ENCODE peak calls at places on chromosomes 12 and 14, in four cellular contexts. L, S, Y and W are unnamed samples.

GRCh38 chr12:33423706-33424105 is 15.9 kb downstream of the SYT10 start:
- DNase-seq in L (no peak), S (no peak), Y (no peak), W (no peak)

GRCh38 chr14:95886366-95886765 is 9.7 kb downstream of the TUNAR start:
- DNase-seq in L (no peak), S (no peak), Y (no peak), W (no peak)

GRCh38 chr12:109717390-109718357 is 4.0 kb downstream of the FAM222A start:
- DNase-seq in L (no peak), S (no peak), Y (no peak), W (no peak)

GRCh38 chr12:94710933-94711332 is 60.6 kb upstream of the TMCC3 start:
- DNase-seq in L (peak), S (peak), Y (no peak), W (peak)

GRCh38 chr12:81274619-81275018 is 196.7 kb downstream of the ACSS3 start:
- DNase-seq in L (no peak), S (no peak), Y (no peak), W (no peak)

GRCh38 chr12:45299132-45299692 is 83.3 kb downstream of the ANO6 start:
- DNase-seq in L (no peak), S (peak), Y (peak), W (no peak)

GRCh38 chr14:72401632-72402428 is 469.6 kb downstream of the RGS6 start:
- DNase-seq in L (peak), S (no peak), Y (no peak), W (no peak)

GRCh38 chr12:130353081-130353480 is 15.4 kb downstream of the PIWIL1 start:
- DNase-seq in L (no peak), S (no peak), Y (no peak), W (no peak)

GRCh38 chr14:57508756-57509155 is 15.1 kb upstream of the CCDC198 start:
- DNase-seq in L (no peak), S (no peak), Y (no peak), W (no peak)

GRCh38 chr14:86766469-86766868 is 1226.5 kb downstream of the GALC start:
- DNase-seq in L (no peak), S (no peak), Y (no peak), W (no peak)

GRCh38 chr14:100747021-100747586 is 20.4 kb downstream of the DLK1 start:
- DNase-seq in L (no peak), S (peak), Y (peak), W (no peak)

GRCh38 chr14:89137514-89138163 is 279.4 kb downstream of the FOXN3 start:
- DNase-seq in L (no peak), S (peak), Y (peak), W (no peak)

GRCh38 chr14:102338724-102339123 is 19.2 kb downstream of the ZNF839 start:
- DNase-seq in L (no peak), S (no peak), Y (no peak), W (no peak)

GRCh38 chr12:49963976-49964815 is 2.5 kb downstream of the AQP5 start:
- DNase-seq in L (no peak), S (no peak), Y (no peak), W (no peak)

GRCh38 chr12:96402061-96402460 is 1.8 kb upstream of the CDK17 start:
- DNase-seq in L (no peak), S (no peak), Y (no peak), W (no peak)

GRCh38 chr12:29782285-29782820 is 1.4 kb downstream of the TMTC1 start:
- DNase-seq in L (peak), S (peak), Y (peak), W (peak)

GRCh38 chr12:92574911-92575570 is 127.7 kb upstream of the PLEKHG7 start:
- DNase-seq in L (no peak), S (no peak), Y (no peak), W (no peak)

GRCh38 chr14:44995770-44996294 is 33.8 kb downstream of the TOGARAM1 start:
- DNase-seq in L (no peak), S (no peak), Y (no peak), W (no peak)

GRCh38 chr14:97219356-97220017 is 422.3 kb downstream of the VRK1 start:
- DNase-seq in L (peak), S (no peak), Y (no peak), W (no peak)

GRCh38 chr12:101021911-101022388 is 188.1 kb downstream of the SLC5A8 start:
- DNase-seq in L (no peak), S (peak), Y (peak), W (no peak)

GRCh38 chr12:107133462-107133861 is 40.1 kb upstream of the CRY1 start:
- DNase-seq in L (no peak), S (no peak), Y (no peak), W (no peak)

GRCh38 chr12:108777156-108777555 is 45.8 kb upstream of the CORO1C start:
- DNase-seq in L (no peak), S (no peak), Y (no peak), W (no peak)

GRCh38 chr14:100892496-100893227 is 10.9 kb downstream of the RTL1 start:
- DNase-seq in L (no peak), S (no peak), Y (no peak), W (no peak)

GRCh38 chr12:30694412-30694955 is 1.2 kb downstream of the IPO8 start:
- DNase-seq in L (peak), S (peak), Y (peak), W (peak)

GRCh38 chr12:5746496-5746895 is 198.6 kb downstream of the ANO2 start:
- DNase-seq in L (no peak), S (no peak), Y (no peak), W (no peak)

GRCh38 chr14:22502007-22502406 is 87.0 kb downstream of the DAD1 start:
- DNase-seq in L (no peak), S (no peak), Y (no peak), W (no peak)

GRCh38 chr12:105331805-105332251 is 1.3 kb downstream of the C12orf75 start:
- DNase-seq in L (peak), S (no peak), Y (no peak), W (peak)

GRCh38 chr14:101102875-101103274 is 199.4 kb upstream of the RTL1 start:
- DNase-seq in L (no peak), S (peak), Y (no peak), W (peak)

GRCh38 chr14:25406818-25407217 is 356.9 kb upstream of the STXBP6 start:
- DNase-seq in L (peak), S (peak), Y (no peak), W (no peak)

GRCh38 chr12:24482882-24483604 is 465.9 kb downstream of the BCAT1 start:
- DNase-seq in L (no peak), S (peak), Y (no peak), W (no peak)

GRCh38 chr12:3313655-3314305 is 177.2 kb upstream of the PRMT8 start:
- DNase-seq in L (peak), S (peak), Y (peak), W (peak)

GRCh38 chr12:85076688-85077430 is 40.7 kb downstream of the LRRIQ1 start:
- DNase-seq in L (no peak), S (peak), Y (peak), W (peak)

GRCh38 chr14:102699416-102700110 is 77.7 kb upstream of the TRAF3 start:
- DNase-seq in L (no peak), S (peak), Y (no peak), W (no peak)

GRCh38 chr12:572532-572899 is 90.7 kb downstream of the NINJ2 start:
- DNase-seq in L (peak), S (peak), Y (no peak), W (no peak)

GRCh38 chr12:133233993-133234564 is 1.6 kb downstream of the ANHX start:
- DNase-seq in L (no peak), S (no peak), Y (no peak), W (no peak)

GRCh38 chr12:123762715-123763052 is 583 bp downstream of the DNAH10 start:
- DNase-seq in L (no peak), S (no peak), Y (no peak), W (no peak)

GRCh38 chr12:25715147-25715546 is 162.1 kb upstream of the LMNTD1 start:
- DNase-seq in L (no peak), S (peak), Y (no peak), W (no peak)

GRCh38 chr12:71157601-71158233 is at the start of gene TSPAN8:
- DNase-seq in L (no peak), S (no peak), Y (no peak), W (no peak)

GRCh38 chr14:74704656-74705055 is 8.2 kb downstream of the AREL1 start:
- DNase-seq in L (no peak), S (no peak), Y (no peak), W (no peak)

GRCh38 chr14:74702293-74702692 is 10.6 kb downstream of the AREL1 start:
- DNase-seq in L (no peak), S (no peak), Y (no peak), W (no peak)

GRCh38 chr14:74703043-74703442 is 9.8 kb downstream of the AREL1 start:
- DNase-seq in L (no peak), S (no peak), Y (no peak), W (no peak)

GRCh38 chr14:74706101-74706500 is 6.8 kb downstream of the AREL1 start:
- DNase-seq in L (no peak), S (no peak), Y (no peak), W (no peak)

DNA sequence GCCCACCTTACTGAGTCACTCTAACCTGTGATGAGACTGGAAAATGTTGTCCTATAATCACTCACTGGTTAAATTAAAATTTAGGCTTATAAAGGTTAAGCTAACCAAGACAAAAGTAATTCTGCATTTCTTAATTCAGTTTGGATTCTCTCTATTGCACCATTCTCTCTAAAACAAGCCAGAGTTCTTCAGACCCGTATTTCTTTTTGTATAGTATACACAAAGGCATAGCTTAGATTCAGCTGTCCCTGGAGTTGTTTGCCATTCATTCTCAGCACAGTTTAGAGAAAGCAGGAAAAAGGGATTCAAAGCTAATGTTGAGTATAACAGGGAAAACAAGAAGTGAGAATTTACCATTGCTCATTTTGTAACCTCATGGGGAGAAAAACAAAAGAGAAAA is 7.3 kb downstream of the AREL1 start:
- DNase-seq in L (no peak), S (no peak), Y (no peak), W (no peak)
- TF ChIP-seq CTCF in L (no peak), S (no peak), Y (no peak), W (no peak)

GRCh38 chr14:40870252-40870651 is 736.4 kb upstream of the LRFN5 start:
- DNase-seq in L (no peak), S (no peak), Y (no peak), W (no peak)
- TF ChIP-seq CTCF in L (no peak), S (no peak), Y (no peak), W (no peak)

GRCh38 chr14:105022276-105022670 is 1.4 kb upstream of the CDCA4 start:
- DNase-seq in L (no peak), S (no peak), Y (no peak), W (no peak)

GRCh38 chr14:105019861-105020814 is 745 bp downstream of the CDCA4 start:
- DNase-seq in L (peak), S (no peak), Y (no peak), W (peak)

GRCh38 chr14:105023144-105023543 is 2.3 kb upstream of the CDCA4 start:
- DNase-seq in L (no peak), S (no peak), Y (no peak), W (no peak)

GRCh38 chr14:105020815-105021655 is at the start of gene CDCA4:
- DNase-seq in L (peak), S (peak), Y (peak), W (peak)

GRCh38 chr14:105021656-105022275 is 883 bp upstream of the CDCA4 start:
- DNase-seq in L (peak), S (peak), Y (no peak), W (no peak)
- TF ChIP-seq CTCF in L (no peak), S (no peak), Y (no peak), W (peak)

GRCh38 chr12:125755512-125755911 is 690.3 kb downstream of the AACS start:
- DNase-seq in L (no peak), S (no peak), Y (no peak), W (no peak)
- TF ChIP-seq CTCF in L (no peak), S (no peak), Y (no peak), W (no peak)

GRCh38 chr12:98861232-98861631 is 216.1 kb downstream of the APAF1 start:
- DNase-seq in L (no peak), S (no peak), Y (no peak), W (no peak)
- TF ChIP-seq CTCF in L (no peak), S (no peak), Y (no peak), W (no peak)

GRCh38 chr14:74794947-74795346 is 31.8 kb downstream of the YLPM1 start:
- DNase-seq in L (no peak), S (no peak), Y (no peak), W (no peak)

GRCh38 chr14:74792249-74793039 is 29.3 kb downstream of the YLPM1 start:
- DNase-seq in L (no peak), S (peak), Y (no peak), W (no peak)

DNA sequence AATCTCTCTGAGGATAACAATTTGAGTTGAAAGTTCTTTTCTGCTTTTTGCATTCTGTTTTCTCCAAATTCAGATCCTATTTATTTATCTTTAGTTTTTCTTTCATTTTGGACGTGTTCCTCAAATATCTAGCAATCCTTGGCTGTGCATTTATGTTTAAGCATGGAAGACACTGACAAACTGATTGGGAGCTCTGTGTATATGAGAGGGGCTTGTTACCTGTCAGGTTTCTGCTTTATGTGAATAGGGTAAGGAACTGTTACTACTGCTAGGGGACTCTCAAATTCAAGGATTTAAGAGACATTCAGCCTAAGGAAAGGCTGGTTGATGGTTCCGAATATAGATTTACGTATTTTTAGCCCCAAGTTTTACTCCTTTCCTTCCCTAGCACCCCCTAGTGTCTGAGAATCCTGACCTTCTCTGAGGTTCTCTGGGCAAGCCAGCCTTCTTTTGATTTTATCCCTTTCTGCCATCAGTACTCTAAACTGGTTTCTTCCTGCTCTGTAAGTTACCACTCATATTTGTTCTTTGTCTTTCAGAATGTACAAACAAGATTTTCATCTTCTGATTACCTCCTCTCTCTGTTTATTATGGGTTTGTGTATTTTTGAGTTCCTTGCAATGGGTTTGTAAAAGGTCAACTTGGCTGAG is 30.5 kb downstream of the YLPM1 start:
- DNase-seq in L (peak), S (peak), Y (no peak), W (no peak)
- TF ChIP-seq CTCF in L (peak), S (peak), Y (no peak), W (no peak)

GRCh38 chr12:53267309-53268008 is 640 bp upstream of the ESPL1 start:
- DNase-seq in L (peak), S (no peak), Y (no peak), W (no peak)

GRCh38 chr12:53268637-53269562 is 801 bp downstream of the ESPL1 start:
- DNase-seq in L (peak), S (peak), Y (peak), W (no peak)

GRCh38 chr12:53265783-53266182 is 2.3 kb upstream of the ESPL1 start:
- DNase-seq in L (no peak), S (peak), Y (no peak), W (no peak)

DNA sequence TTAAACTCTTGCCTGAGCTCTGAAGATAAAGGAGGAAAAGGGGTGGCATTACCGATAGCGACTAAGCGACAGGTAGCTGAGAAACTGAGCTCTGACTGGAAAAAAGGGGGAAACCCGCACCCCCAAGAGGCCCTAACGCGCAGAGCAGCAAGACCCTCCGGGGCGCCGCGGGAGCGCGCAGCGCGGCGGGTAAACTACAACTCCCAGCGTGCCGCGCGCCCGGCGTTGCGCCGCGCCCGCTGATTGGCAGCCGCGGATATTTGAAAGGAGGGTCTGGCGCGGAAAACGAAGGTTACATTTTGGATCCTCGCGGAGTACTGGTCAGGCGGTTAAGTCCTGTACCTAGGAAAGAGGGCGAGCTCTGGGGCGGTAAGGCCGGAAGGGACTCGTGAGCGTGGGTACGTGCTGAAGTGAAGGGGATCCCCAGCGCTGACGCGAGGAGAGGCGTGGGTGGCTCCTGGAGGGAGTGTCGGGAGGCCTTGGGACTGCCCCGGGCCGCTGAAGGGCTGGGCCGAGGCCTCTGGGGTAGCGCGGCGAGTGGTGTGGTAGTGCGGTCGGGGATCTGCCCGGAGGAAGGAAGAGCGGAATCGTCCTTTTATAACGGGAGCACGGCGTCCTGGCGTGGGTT is at the start of gene ESPL1:
- DNase-seq in L (peak), S (peak), Y (peak), W (peak)
- TF ChIP-seq CTCF in L (peak), S (no peak), Y (peak), W (peak)

GRCh38 chr14:91317381-91318313 is 73.1 kb upstream of the GPR68 start:
- DNase-seq in L (peak), S (peak), Y (peak), W (peak)
- TF ChIP-seq CTCF in L (peak), S (peak), Y (no peak), W (no peak)